ENCODE peak calls at places on chromosomes 3 and 15, in ten cellular contexts. H is prostate gland, R is uterus, C is adrenal gland, G is tibial nerve, E is H1, S is stomach, Z is IMR-90, M is Peyer's patch, O is esophagus muscularis mucosa. V is an unnamed sample. For H3K9me3, the result is how much of the 10 kb centered on the place peaks cover.

GRCh38 chr3:129608087-129608935 is 1.8 kb upstream of the PLXND1 start:
- DNase-seq in H (no peak), R (no peak), C (no peak), G (no peak), E (no peak), S (no peak), Z (peak), M (no peak), O (no peak), V (no peak)

GRCh38 chr3:193805448-193805847 is 212.4 kb downstream of the OPA1 start:
- DNase-seq in H (peak), R (peak), C (peak), G (peak), E (no peak), S (peak), Z (peak), M (peak), O (no peak), V (peak)

GRCh38 chr15:55360256-55360655 is 41.2 kb downstream of the PIGB start:
- DNase-seq in H (no peak), R (no peak), C (no peak), G (no peak), E (no peak), S (no peak), Z (no peak), M (no peak), O (no peak), V (no peak)

GRCh38 chr15:59492389-59493377 is 54.7 kb downstream of the FAM81A start:
- DNase-seq in H (peak), R (peak), C (peak), G (peak), E (peak), S (peak), Z (peak), M (peak), O (no peak), V (no peak)

GRCh38 chr15:31320022-31320421 is 6.6 kb upstream of the KLF13 start:
- DNase-seq in H (no peak), R (no peak), C (no peak), G (no peak), E (no peak), S (no peak), Z (no peak), M (no peak), O (no peak), V (no peak)

GRCh38 chr3:150890320-150890719 is 14.9 kb downstream of the MINDY4B start:
- DNase-seq in H (no peak), R (no peak), C (no peak), G (no peak), E (no peak), S (no peak), Z (peak), M (no peak), O (no peak), V (no peak)

GRCh38 chr3:117486709-117487394 is 777.3 kb downstream of the TUSC7 start:
- DNase-seq in H (no peak), R (no peak), C (no peak), G (no peak), E (no peak), S (no peak), Z (no peak), M (no peak), O (no peak), V (no peak)

GRCh38 chr3:72625616-72626337 is 222.5 kb downstream of the SHQ1 start:
- DNase-seq in H (no peak), R (no peak), C (no peak), G (no peak), E (no peak), S (no peak), Z (peak), M (no peak), O (no peak), V (no peak)

GRCh38 chr3:43316783-43317460 is 30.6 kb downstream of the SNRK start:
- DNase-seq in H (no peak), R (no peak), C (no peak), G (no peak), E (peak), S (no peak), Z (no peak), M (no peak), O (no peak), V (no peak)

GRCh38 chr3:131326307-131326706 is 55.3 kb upstream of the NUDT16 start:
- DNase-seq in H (no peak), R (no peak), C (no peak), G (no peak), E (no peak), S (no peak), Z (no peak), M (no peak), O (no peak), V (no peak)

GRCh38 chr15:90001683-90002427 is 731 bp downstream of the ZNF710 start:
- DNase-seq in H (peak), R (peak), C (peak), G (no peak), E (no peak), S (peak), Z (peak), M (peak), O (no peak), V (peak)

GRCh38 chr3:185215873-185216586 is 37.8 kb downstream of the EHHADH start:
- DNase-seq in H (no peak), R (no peak), C (no peak), G (no peak), E (no peak), S (no peak), Z (peak), M (no peak), O (no peak), V (no peak)

GRCh38 chr3:107994181-107994580 is 96.7 kb downstream of the CD47 start:
- DNase-seq in H (no peak), R (no peak), C (no peak), G (no peak), E (no peak), S (no peak), Z (no peak), M (no peak), O (no peak), V (no peak)

GRCh38 chr3:5194801-5195509 is 7.4 kb downstream of the EDEM1 start:
- DNase-seq in H (peak), R (peak), C (peak), G (no peak), E (no peak), S (no peak), Z (peak), M (no peak), O (no peak), V (no peak)

GRCh38 chr3:194375473-194375872 is 5.9 kb upstream of the LRRC15 start:
- DNase-seq in H (no peak), R (no peak), C (no peak), G (no peak), E (no peak), S (no peak), Z (no peak), M (no peak), O (no peak), V (no peak)

GRCh38 chr3:74067296-74067695 is 442.6 kb upstream of the PDZRN3 start:
- DNase-seq in H (peak), R (no peak), C (peak), G (no peak), E (no peak), S (peak), Z (peak), M (no peak), O (no peak), V (peak)

GRCh38 chr3:143343031-143343430 is 223.5 kb downstream of the CHST2 start:
- DNase-seq in H (no peak), R (no peak), C (no peak), G (no peak), E (no peak), S (no peak), Z (no peak), M (no peak), O (no peak), V (no peak)

GRCh38 chr3:25885544-25885943 is 95.7 kb downstream of the OXSM start:
- DNase-seq in H (no peak), R (no peak), C (no peak), G (no peak), E (no peak), S (no peak), Z (peak), M (no peak), O (no peak), V (no peak)

GRCh38 chr3:10289077-10289476 is 3.7 kb downstream of the GHRL start:
- DNase-seq in H (no peak), R (no peak), C (no peak), G (no peak), E (no peak), S (no peak), Z (no peak), M (no peak), O (no peak), V (no peak)

GRCh38 chr3:138188013-138188352 is 882 bp downstream of the ARMC8 start:
- DNase-seq in H (no peak), R (no peak), C (no peak), G (no peak), E (no peak), S (no peak), Z (peak), M (no peak), O (peak), V (no peak)

GRCh38 chr3:50336452-50337174 is 4.0 kb downstream of the RASSF1 start:
- DNase-seq in H (no peak), R (no peak), C (no peak), G (no peak), E (no peak), S (peak), Z (peak), M (no peak), O (no peak), V (no peak)

GRCh38 chr15:40115670-40116093 is 7.0 kb upstream of the BMF start:
- DNase-seq in H (no peak), R (no peak), C (no peak), G (peak), E (no peak), S (peak), Z (no peak), M (no peak), O (no peak), V (peak)

GRCh38 chr3:115852278-115852677 is 229.0 kb downstream of the GAP43 start:
- DNase-seq in H (no peak), R (no peak), C (no peak), G (no peak), E (no peak), S (no peak), Z (no peak), M (no peak), O (no peak), V (no peak)

GRCh38 chr15:81098884-81099601 is 35.0 kb upstream of the CFAP161 start:
- DNase-seq in H (no peak), R (no peak), C (peak), G (no peak), E (no peak), S (no peak), Z (peak), M (no peak), O (peak), V (no peak)

DNA sequence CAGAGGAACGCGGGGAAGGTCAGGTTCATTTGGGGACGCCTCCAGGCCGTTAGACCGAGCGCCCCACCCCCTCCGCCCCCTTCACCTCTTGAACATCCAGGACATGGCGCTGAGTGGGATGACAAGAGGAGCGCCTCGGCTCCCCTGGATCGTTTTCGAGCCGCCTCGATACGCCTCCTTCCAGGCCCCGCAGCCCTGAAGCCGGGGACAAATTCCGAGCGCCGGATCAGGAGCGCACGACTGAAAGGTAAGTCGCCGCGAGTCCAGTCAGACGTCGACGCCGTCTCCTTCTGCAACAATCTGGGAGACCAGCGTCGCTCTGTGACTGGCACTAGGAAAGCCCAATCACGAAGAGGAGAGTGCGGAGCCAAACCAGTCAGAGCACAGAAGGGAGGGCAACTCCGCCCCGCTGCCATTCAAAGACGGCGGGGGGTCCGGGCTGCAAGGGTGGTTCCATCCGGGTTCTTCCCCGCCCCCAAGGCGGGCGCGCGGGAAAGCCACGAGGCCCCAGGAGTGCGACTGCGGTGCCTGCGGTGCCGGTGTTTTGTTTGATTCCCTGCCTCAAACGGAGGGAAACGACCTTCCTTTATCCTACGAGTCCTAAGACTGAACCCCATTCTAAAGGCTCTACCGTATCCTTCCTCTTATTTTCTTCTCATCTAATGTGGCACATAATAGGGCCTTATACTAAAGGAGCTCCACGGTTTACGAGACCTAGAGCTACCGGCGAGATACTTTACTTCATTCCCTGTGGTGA is at the start of gene HLTF:
- DNase-seq in H (peak), R (peak), C (peak), G (peak), E (peak), S (peak), Z (peak), M (peak), O (peak), V (peak)
- TF ChIP-seq POLR2A in H (peak), R (peak), C (no peak), G (peak), E (peak), S (no peak), Z (peak), M (peak), O (no peak), V (peak)

GRCh38 chr15:25089577-25089976 is 134.8 kb downstream of the SNRPN start:
- DNase-seq in H (no peak), R (no peak), C (no peak), G (no peak), E (no peak), S (no peak), Z (no peak), M (no peak), O (no peak), V (no peak)

GRCh38 chr15:25090073-25090733 is 135.4 kb downstream of the SNRPN start:
- DNase-seq in H (no peak), R (no peak), C (no peak), G (no peak), E (no peak), S (no peak), Z (no peak), M (no peak), O (no peak), V (peak)

GRCh38 chr15:25091421-25092158 is 136.8 kb downstream of the SNRPN start:
- DNase-seq in H (no peak), R (no peak), C (no peak), G (no peak), E (no peak), S (no peak), Z (no peak), M (no peak), O (peak), V (no peak)

GRCh38 chr15:25088261-25088790 is 133.5 kb downstream of the SNRPN start:
- DNase-seq in H (no peak), R (no peak), C (no peak), G (no peak), E (no peak), S (no peak), Z (no peak), M (no peak), O (no peak), V (no peak)

GRCh38 chr15:25087137-25087536 is 132.3 kb downstream of the SNRPN start:
- DNase-seq in H (no peak), R (no peak), C (no peak), G (no peak), E (no peak), S (peak), Z (no peak), M (no peak), O (no peak), V (peak)
- H3K9me3 ChIP-seq in H (under half), R (half or more), C (under half), G (half or more), E (half or more), S (half or more), Z (half or more), M (under half), O (half or more), V (under half)

GRCh38 chr3:195886181-195887141 is 21.9 kb downstream of the TNK2 start:
- DNase-seq in H (no peak), R (no peak), C (peak), G (no peak), E (no peak), S (no peak), Z (peak), M (no peak), O (no peak), V (peak)
- TF ChIP-seq POLR2A in H (no peak), R (no peak), C (no peak), G (no peak), E (no peak), S (no peak), Z (no peak), M (no peak), O (no peak), V (no peak)

GRCh38 chr3:2061360-2061759 is 37.3 kb upstream of the CNTN4 start:
- DNase-seq in H (no peak), R (no peak), C (no peak), G (no peak), E (no peak), S (no peak), Z (no peak), M (no peak), O (no peak), V (no peak)
- H3K9me3 ChIP-seq in H (under half), R (under half), C (under half), G (under half), E (under half), S (under half), Z (under half), M (under half), O (under half), V (under half)

DNA sequence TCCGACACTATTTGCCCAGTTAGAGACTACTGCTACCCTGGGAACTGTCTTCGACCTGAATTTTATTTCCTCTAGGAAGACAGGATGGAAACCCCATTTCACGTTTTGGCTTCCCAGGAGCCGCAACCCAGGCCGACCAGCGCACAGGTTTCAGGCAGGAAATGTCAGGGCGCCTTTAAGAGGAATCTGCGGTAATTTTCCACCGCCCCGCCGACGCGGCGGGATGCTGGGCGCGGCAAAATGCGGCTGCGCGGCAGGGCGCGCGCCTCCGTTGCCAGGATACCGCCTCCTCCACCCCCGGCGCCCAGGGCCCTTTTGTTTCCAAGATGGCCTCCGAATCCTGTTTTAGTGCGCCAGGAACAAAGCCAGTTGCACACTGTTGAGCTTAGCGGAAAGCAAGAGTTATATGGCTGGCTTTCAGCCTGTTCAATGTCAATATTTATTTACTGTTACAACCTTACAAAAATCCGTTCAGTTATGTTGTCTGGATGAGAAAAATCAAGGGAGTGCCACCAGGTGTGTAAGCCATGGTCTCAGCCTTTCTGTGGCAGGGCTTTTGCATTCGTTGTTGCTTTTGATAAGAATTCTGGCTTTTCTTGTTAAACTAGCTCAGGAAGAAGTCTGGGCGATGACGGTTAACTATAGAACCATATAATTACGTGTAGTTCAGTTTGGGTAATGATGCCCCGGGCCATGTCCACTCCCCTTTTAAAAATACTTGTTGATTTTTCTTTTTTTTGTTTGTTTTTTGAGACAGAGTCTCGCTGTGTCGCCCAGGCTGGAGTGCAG is 79.7 kb upstream of the CHD2 start:
- DNase-seq in H (peak), R (peak), C (peak), G (peak), E (peak), S (peak), Z (peak), M (peak), O (peak), V (peak)
- TF ChIP-seq POLR2A in H (peak), R (peak), C (peak), G (peak), E (peak), S (no peak), Z (peak), M (peak), O (no peak), V (peak)

GRCh38 chr15:26561994-26562730 is 210.7 kb downstream of the GABRB3 start:
- DNase-seq in H (no peak), R (no peak), C (no peak), G (no peak), E (no peak), S (no peak), Z (no peak), M (no peak), O (no peak), V (no peak)
- H3K9me3 ChIP-seq in H (under half), R (under half), C (under half), G (under half), E (under half), S (under half), Z (under half), M (under half), O (under half), V (under half)

DNA sequence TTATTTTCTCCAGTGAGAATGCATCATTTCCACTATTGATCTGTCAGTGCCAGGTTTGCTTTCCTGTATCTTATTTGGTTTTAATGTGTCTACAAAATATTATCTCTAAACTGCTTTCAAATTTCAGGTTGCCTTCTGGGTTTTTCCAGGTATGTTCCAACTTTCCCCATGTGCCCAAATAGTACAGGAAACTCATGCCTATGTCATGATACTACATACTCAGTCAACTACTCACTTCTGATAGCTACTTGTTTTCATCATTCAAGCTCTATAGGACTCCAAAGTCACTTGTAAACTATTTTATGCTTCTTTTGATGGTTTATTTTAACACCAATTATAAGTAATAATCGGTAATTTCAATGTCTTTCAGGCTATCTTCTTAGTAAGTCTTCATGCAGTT is 134.8 kb upstream of the TTC14 start:
- DNase-seq in H (no peak), R (no peak), C (no peak), G (no peak), E (no peak), S (no peak), Z (no peak), M (no peak), O (no peak), V (no peak)
- TF ChIP-seq POLR2A in H (no peak), R (no peak), C (no peak), G (no peak), E (no peak), S (no peak), Z (no peak), M (no peak), O (no peak), V (no peak)

GRCh38 chr15:79881668-79882067 is 15.1 kb downstream of the MTHFS start:
- DNase-seq in H (no peak), R (no peak), C (no peak), G (no peak), E (no peak), S (no peak), Z (no peak), M (no peak), O (no peak), V (no peak)

GRCh38 chr15:79884204-79884596 is 12.6 kb downstream of the MTHFS start:
- DNase-seq in H (no peak), R (no peak), C (no peak), G (no peak), E (no peak), S (no peak), Z (no peak), M (no peak), O (no peak), V (no peak)

GRCh38 chr15:79883579-79884203 is 13.1 kb downstream of the MTHFS start:
- DNase-seq in H (no peak), R (no peak), C (no peak), G (no peak), E (no peak), S (no peak), Z (no peak), M (no peak), O (no peak), V (no peak)

GRCh38 chr15:79878078-79878705 is 18.6 kb downstream of the MTHFS start:
- DNase-seq in H (no peak), R (no peak), C (no peak), G (no peak), E (no peak), S (no peak), Z (no peak), M (no peak), O (no peak), V (no peak)

GRCh38 chr15:79881254-79881653 is 15.6 kb downstream of the MTHFS start:
- DNase-seq in H (no peak), R (no peak), C (no peak), G (no peak), E (no peak), S (no peak), Z (no peak), M (no peak), O (no peak), V (no peak)
- H3K9me3 ChIP-seq in H (under half), R (under half), C (under half), G (under half), E (under half), S (under half), Z (under half), M (under half), O (under half), V (under half)